ENCODE peak calls at places on chromosome 18, in five cellular contexts. U is suprapubic skin, B is Panc1, O is endothelial cell of umbilical vein, M is prostate gland. F is an unnamed sample.
A peak's percentile ranks its signal among the peaks of the same experiment; 100 is the strongest.

GRCh38 chr18:49893036-49893435 is 79.7 kb upstream of the ACAA2 start:
- DNase-seq in O (no peak), M (no peak), U (no peak), B (no peak), F (no peak)

GRCh38 chr18:45664824-45665763 is 49.8 kb downstream of the SLC14A2 start:
- DNase-seq in O (peak; percentile 65), M (peak; percentile 47), B (peak; percentile 64), U (no peak), F (peak; percentile 71)

GRCh38 chr18:3624818-3625716 is 175.1 kb downstream of the TGIF1 start:
- DNase-seq in M (no peak), B (no peak), U (no peak), O (peak; percentile 81), F (peak; percentile 43)

GRCh38 chr18:74380916-74381315 is 65.3 kb downstream of the C18orf63 start:
- DNase-seq in U (no peak), O (no peak), M (no peak), B (no peak), F (no peak)

GRCh38 chr18:23499571-23499889 is 3.8 kb upstream of the RMC1 start:
- DNase-seq in B (no peak), O (no peak), U (no peak), M (no peak), F (no peak)

GRCh38 chr18:23422751-23423418 is 30.2 kb upstream of the RIOK3 start:
- DNase-seq in B (no peak), U (no peak), O (no peak), M (no peak), F (peak; percentile 57)

GRCh38 chr18:470661-471501 is 29.6 kb downstream of the COLEC12 start:
- DNase-seq in O (peak; percentile 57), M (no peak), U (no peak), B (no peak), F (no peak)

GRCh38 chr18:69789794-69790193 is 157.9 kb downstream of the CD226 start:
- DNase-seq in M (no peak), B (no peak), U (no peak), O (no peak), F (no peak)

GRCh38 chr18:3029215-3029972 is 16.4 kb upstream of the LPIN2 start:
- DNase-seq in B (no peak), O (peak; percentile 72), U (no peak), M (no peak), F (no peak)

GRCh38 chr18:23503038-23503966 is at the start of gene RMC1:
- DNase-seq in U (peak; percentile 98), B (no peak), O (peak; percentile 92), M (peak; percentile 93), F (peak; percentile 98)

GRCh38 chr18:48781041-48781989 is 169.4 kb downstream of the SMAD7 start:
- DNase-seq in U (peak; percentile 90), O (peak; percentile 96), M (peak; percentile 18), B (no peak), F (peak; percentile 79)

GRCh38 chr18:48605408-48605845 is 66.6 kb downstream of the CTIF start:
- DNase-seq in B (no peak), U (no peak), O (peak; percentile 48), M (no peak), F (no peak)

GRCh38 chr18:79942786-79943607 is 8.5 kb downstream of the SLC66A2 start:
- DNase-seq in O (no peak), U (peak; percentile 67), M (no peak), B (no peak), F (peak; percentile 28)

GRCh38 chr18:46754661-46755292 is 2.1 kb downstream of the ST8SIA5 start:
- DNase-seq in U (peak; percentile 53), O (no peak), B (no peak), M (no peak), F (no peak)

GRCh38 chr18:5142859-5143258 is 54.2 kb downstream of the AKAIN1 start:
- DNase-seq in B (no peak), O (no peak), M (no peak), U (no peak), F (no peak)

GRCh38 chr18:3447035-3447894 is 2.7 kb upstream of the TGIF1 start:
- DNase-seq in B (no peak), U (no peak), O (peak; percentile 74), M (no peak), F (peak; percentile 37)

GRCh38 chr18:22609642-22610041 is 191.9 kb upstream of the CTAGE1 start:
- DNase-seq in B (no peak), M (no peak), O (peak; percentile 82), U (no peak), F (peak; percentile 66)

GRCh38 chr18:79863161-79863945 is 65.6 kb downstream of the KCNG2 start:
- DNase-seq in O (no peak), B (no peak), M (no peak), U (peak; percentile 76), F (peak; percentile 24)

GRCh38 chr18:62334110-62334509 is 9.0 kb downstream of the TNFRSF11A start:
- DNase-seq in M (no peak), U (no peak), B (peak; percentile 74), O (peak; percentile 90), F (peak; percentile 53)

GRCh38 chr18:23380001-23380550 is 73.0 kb upstream of the RIOK3 start:
- DNase-seq in M (no peak), U (no peak), O (peak; percentile 79), B (no peak), F (no peak)

GRCh38 chr18:3538456-3538855 is 88.5 kb downstream of the TGIF1 start:
- DNase-seq in U (no peak), B (no peak), O (no peak), M (peak; percentile 12), F (no peak)

GRCh38 chr18:14922965-14923565 is 175.1 kb downstream of the ANKRD30B start:
- DNase-seq in M (no peak), U (peak; percentile 55), B (no peak), O (no peak), F (no peak)

GRCh38 chr18:23257686-23258565 is 122.6 kb downstream of the CABLES1 start:
- DNase-seq in M (no peak), B (no peak), O (peak; percentile 33), U (no peak), F (no peak)

GRCh38 chr18:8367217-8367988 is 241.8 kb upstream of the RAB12 start:
- DNase-seq in B (no peak), O (peak; percentile 32), U (no peak), M (peak; percentile 29), F (peak; percentile 66)

GRCh38 chr18:9854801-9855676 is 30.7 kb upstream of the TXNDC2 start:
- DNase-seq in O (no peak), M (no peak), U (no peak), B (no peak), F (peak; percentile 61)

GRCh38 chr18:79548986-79549637 is 130.5 kb upstream of the CTDP1 start:
- DNase-seq in B (no peak), O (no peak), M (no peak), U (peak; percentile 77), F (peak; percentile 15)

GRCh38 chr18:32742620-32743019 is 30.2 kb downstream of the KLHL14 start:
- DNase-seq in M (no peak), O (no peak), U (no peak), B (no peak), F (no peak)

GRCh38 chr18:27366151-27366550 is 181.0 kb upstream of the CHST9 start:
- DNase-seq in B (no peak), M (no peak), U (no peak), O (no peak), F (no peak)

DNA sequence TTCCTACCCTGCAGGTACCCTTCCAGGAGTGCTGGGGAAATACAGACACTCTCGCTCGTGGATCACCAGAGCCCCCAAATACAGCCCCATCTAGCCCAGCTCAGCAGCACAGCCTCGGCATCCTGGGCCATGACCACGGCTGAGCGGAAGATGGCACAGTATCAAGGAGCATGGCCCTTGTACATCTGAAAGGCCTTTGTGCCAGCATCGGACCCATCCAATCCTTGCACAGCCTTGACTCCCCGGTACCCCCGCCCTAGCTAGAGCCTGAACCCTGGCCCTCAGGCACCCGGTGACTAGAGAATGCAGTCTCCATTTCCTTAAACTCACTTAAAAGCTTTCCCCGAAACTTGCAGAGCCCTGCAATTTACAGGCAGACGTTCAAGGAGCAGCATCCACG is 48.7 kb downstream of the ZNF516 start:
- DNase-seq in B (no peak), U (peak; percentile 40), O (no peak), M (no peak), F (no peak)
- TF ChIP-seq POLR2AphosphoS5 in B (no peak), U (no peak), O (no peak), M (no peak), F (no peak)

DNA sequence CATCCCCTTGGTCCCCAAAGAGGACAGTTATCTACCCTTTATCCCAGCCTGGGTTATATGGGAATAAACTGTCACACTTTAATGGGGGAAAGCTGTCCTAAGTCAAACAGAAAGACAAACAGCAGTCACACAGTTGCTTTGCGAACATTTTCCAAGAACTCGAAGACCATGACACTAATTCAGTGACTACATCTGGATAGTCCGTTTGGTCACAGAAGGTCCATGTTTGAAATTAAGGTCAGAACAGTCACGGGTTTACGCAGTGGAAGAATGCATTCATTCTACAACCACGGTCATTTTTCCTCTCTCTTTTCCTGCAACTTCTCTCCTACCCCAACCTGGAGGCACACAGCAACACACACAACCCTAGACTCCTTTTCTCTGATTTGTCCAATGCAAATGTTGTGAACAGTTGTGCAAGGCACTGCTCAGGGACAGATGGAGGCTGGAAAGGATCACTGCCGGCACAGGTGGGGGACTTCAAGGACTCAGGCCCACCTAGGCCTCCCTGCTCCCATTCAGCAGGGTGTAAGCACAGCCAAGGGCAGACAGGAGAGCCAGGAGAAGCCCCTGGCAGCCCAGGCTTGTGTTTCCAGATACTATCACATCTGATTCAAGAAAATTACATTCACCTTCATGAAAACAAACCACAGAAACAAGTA is 39.9 kb downstream of the ZNF516 start:
- DNase-seq in B (no peak), U (peak; percentile 28), O (no peak), M (no peak), F (no peak)
- TF ChIP-seq POLR2AphosphoS5 in B (no peak), U (no peak), O (no peak), M (no peak), F (no peak)

GRCh38 chr18:55477537-55478300 is 110.3 kb downstream of the TCF4 start:
- DNase-seq in U (no peak), B (no peak), O (peak; percentile 81), M (peak; percentile 29), F (no peak)
- TF ChIP-seq POLR2AphosphoS5 in U (no peak), B (no peak), O (no peak), M (peak; percentile 70), F (no peak)

GRCh38 chr18:33805592-33805991 is 227.6 kb downstream of the ASXL3 start:
- DNase-seq in M (no peak), U (no peak), B (no peak), O (no peak), F (no peak)

GRCh38 chr18:33804258-33804657 is 226.2 kb downstream of the ASXL3 start:
- DNase-seq in B (no peak), M (peak; percentile 55), O (no peak), U (no peak), F (peak; percentile 40)

GRCh38 chr18:33802955-33803354 is 224.9 kb downstream of the ASXL3 start:
- DNase-seq in B (no peak), U (no peak), O (no peak), M (peak; percentile 76), F (peak; percentile 84)
- TF ChIP-seq POLR2AphosphoS5 in B (no peak), U (no peak), O (no peak), M (peak; percentile 87), F (peak; percentile 81)

GRCh38 chr18:58941426-58942099 is 76.9 kb downstream of the ZNF532 start:
- DNase-seq in M (no peak), B (no peak), O (no peak), U (no peak), F (no peak)
- TF ChIP-seq POLR2AphosphoS5 in M (no peak), B (no peak), O (no peak), U (no peak), F (no peak)

F was measured in stomach.